ENCODE peak calls at places on chromosomes 4 and X, in ten cellular contexts. O is stimulated activated CD8-positive, alpha-beta memory T cell treated with anti-CD3 and anti-CD28 coated beads, Interleukin-15, amount 100 ng/mL, for 24 hours; D is iris pigment epithelial cell; K is Karpas-422; C is HEK293T; T is ACHN; Y is pons; Z is AG08395; E is GM19239; W is CD4-positive, alpha-beta T cell. H is an unnamed sample.

GRCh38 chr4:154707877-154708276 is 35.9 kb upstream of the LRAT start:
- DNase-seq in O (no peak), D (no peak), K (no peak), C (no peak), T (no peak), Y (peak; percentile 90), Z (no peak), E (no peak), W (no peak), H (peak; percentile 57)

GRCh38 chr4:2933566-2934076 is 29.6 kb downstream of the NOP14 start:
- DNase-seq in O (no peak), D (no peak), K (no peak), C (no peak), T (no peak), Y (no peak), Z (no peak), E (no peak), W (no peak), H (no peak)

GRCh38 chr4:7422898-7423180 is 11.9 kb downstream of the PSAPL1 start:
- DNase-seq in O (no peak), D (no peak), K (no peak), C (no peak), T (no peak), Y (no peak), Z (no peak), E (no peak), W (no peak), H (no peak)

GRCh38 chr4:113684534-113685091 is 76.9 kb downstream of the CAMK2D start:
- DNase-seq in O (no peak), D (peak; percentile 61), K (no peak), C (peak; percentile 49), T (peak; percentile 13), Y (peak; percentile 67), Z (peak; percentile 76), E (no peak), W (no peak), H (peak; percentile 60)

GRCh38 chr4:132646186-132646585 is 502.9 kb upstream of the PCDH10 start:
- DNase-seq in O (no peak), D (peak; percentile 0), K (peak; percentile 36), C (no peak), T (no peak), Y (no peak), Z (no peak), E (no peak), W (no peak), H (no peak)

GRCh38 chr4:166481739-166482138 is 608.7 kb downstream of the TLL1 start:
- DNase-seq in O (no peak), D (no peak), K (no peak), C (no peak), T (no peak), Y (no peak), Z (no peak), E (no peak), W (no peak), H (no peak)

GRCh38 chrX:281166-281999 is at the start of gene PLCXD1:
- DNase-seq in O (no peak), D (peak; percentile 20), K (peak; percentile 90), C (no peak), T (no peak), Y (peak; percentile 39), Z (no peak), E (peak; percentile 52), W (no peak), H (peak; percentile 69)

GRCh38 chr4:101282076-101282844 is 65.1 kb downstream of the PPP3CA start:
- DNase-seq in O (no peak), D (no peak), K (no peak), C (no peak), T (no peak), Y (no peak), Z (no peak), E (no peak), W (no peak), H (no peak)

GRCh38 chrX:22392176-22392814 is 119.6 kb downstream of the CBLL2 start:
- DNase-seq in O (no peak), D (no peak), K (no peak), C (no peak), T (no peak), Y (no peak), Z (no peak), E (no peak), W (no peak), H (no peak)

GRCh38 chr4:184538023-184538599 is 63.8 kb upstream of the IRF2 start:
- DNase-seq in O (no peak), D (peak; percentile 95), K (peak; percentile 86), C (peak; percentile 38), T (peak; percentile 89), Y (peak; percentile 99), Z (peak; percentile 85), E (peak; percentile 38), W (peak; percentile 45), H (peak; percentile 96)

H was measured in Ammon's horn.